ENCODE peak calls at places on chromosomes 1 and 21, in four cellular contexts. One of them, this sample, is unnamed.
A peak's percentile ranks its signal among the peaks of the same experiment; 100 is the strongest.

GRCh38 chr1:205199090-205199930 is 12.2 kb downstream of the DSTYK start:
- DNase-seq in amniotic stem cell: peak; percentile 33
- DNase-seq in fibroblast of lung: no peak
- DNase-seq in GM03348: no peak
- DNase-seq in this sample: no peak

GRCh38 chr1:162908780-162909179 is 47.8 kb upstream of the CCDC190 start:
- DNase-seq in amniotic stem cell: peak; percentile 34
- DNase-seq in fibroblast of lung: peak; percentile 82
- DNase-seq in GM03348: peak; percentile 64
- DNase-seq in this sample: no peak

GRCh38 chr1:117127840-117128239 is 6.3 kb upstream of the TRIM45 start:
- DNase-seq in amniotic stem cell: no peak
- DNase-seq in fibroblast of lung: no peak
- DNase-seq in GM03348: peak; percentile 15
- DNase-seq in this sample: no peak

GRCh38 chr1:183734600-183735036 is 70.3 kb upstream of the RGL1 start:
- DNase-seq in amniotic stem cell: no peak
- DNase-seq in fibroblast of lung: peak; percentile 72
- DNase-seq in GM03348: peak; percentile 40
- DNase-seq in this sample: peak; percentile 9

GRCh38 chr1:45009956-45010854 is 919 bp downstream of the HECTD3 start:
- DNase-seq in amniotic stem cell: no peak
- DNase-seq in fibroblast of lung: no peak
- DNase-seq in GM03348: peak; percentile 54
- DNase-seq in this sample: no peak

GRCh38 chr1:235093013-235093618 is 35.5 kb downstream of the TOMM20 start:
- DNase-seq in amniotic stem cell: no peak
- DNase-seq in fibroblast of lung: peak; percentile 73
- DNase-seq in GM03348: peak; percentile 72
- DNase-seq in this sample: peak; percentile 41

GRCh38 chr1:170407601-170408000 is 124.4 kb upstream of the GORAB start:
- DNase-seq in amniotic stem cell: no peak
- DNase-seq in fibroblast of lung: peak; percentile 66
- DNase-seq in GM03348: no peak
- DNase-seq in this sample: no peak

GRCh38 chr1:32991386-32991785 is 26.8 kb upstream of the RNF19B start:
- DNase-seq in amniotic stem cell: no peak
- DNase-seq in fibroblast of lung: no peak
- DNase-seq in GM03348: no peak
- DNase-seq in this sample: no peak

GRCh38 chr21:31293986-31294385 is 50.1 kb downstream of the TIAM1 start:
- DNase-seq in amniotic stem cell: peak; percentile 50
- DNase-seq in fibroblast of lung: peak; percentile 82
- DNase-seq in GM03348: peak; percentile 89
- DNase-seq in this sample: no peak

GRCh38 chr1:168170552-168171508 is 7.9 kb upstream of the TIPRL start:
- DNase-seq in amniotic stem cell: no peak
- DNase-seq in fibroblast of lung: no peak
- DNase-seq in GM03348: no peak
- DNase-seq in this sample: no peak

GRCh38 chr1:173266845-173267244 is 59.7 kb upstream of the TNFSF4 start:
- DNase-seq in amniotic stem cell: no peak
- DNase-seq in fibroblast of lung: no peak
- DNase-seq in GM03348: peak; percentile 6
- DNase-seq in this sample: no peak

GRCh38 chr1:198543670-198544260 is 3.3 kb upstream of the ATP6V1G3 start:
- DNase-seq in amniotic stem cell: no peak
- DNase-seq in fibroblast of lung: no peak
- DNase-seq in GM03348: no peak
- DNase-seq in this sample: no peak

GRCh38 chr1:54331091-54331772 is 75.0 kb downstream of the SSBP3 start:
- DNase-seq in amniotic stem cell: no peak
- DNase-seq in fibroblast of lung: peak; percentile 44
- DNase-seq in GM03348: peak; percentile 66
- DNase-seq in this sample: no peak

GRCh38 chr1:223771814-223772770 is 59.8 kb downstream of the CAPN2 start:
- DNase-seq in amniotic stem cell: peak; percentile 62
- DNase-seq in fibroblast of lung: peak; percentile 87
- DNase-seq in GM03348: peak; percentile 75
- DNase-seq in this sample: no peak

GRCh38 chr1:227937531-227938145 is 10.1 kb downstream of the WNT9A start:
- DNase-seq in amniotic stem cell: no peak
- DNase-seq in fibroblast of lung: no peak
- DNase-seq in GM03348: no peak
- DNase-seq in this sample: no peak

GRCh38 chr1:43453442-43454269 is at the start of gene HYI:
- DNase-seq in amniotic stem cell: peak; percentile 85
- DNase-seq in fibroblast of lung: peak; percentile 88
- DNase-seq in GM03348: peak; percentile 92
- DNase-seq in this sample: peak; percentile 81

GRCh38 chr1:42137766-42138165 is 15.4 kb upstream of the GUCA2B start:
- DNase-seq in amniotic stem cell: no peak
- DNase-seq in fibroblast of lung: no peak
- DNase-seq in GM03348: no peak
- DNase-seq in this sample: no peak

GRCh38 chr1:208179850-208180416 is 64.3 kb downstream of the PLXNA2 start:
- DNase-seq in amniotic stem cell: no peak
- DNase-seq in fibroblast of lung: no peak
- DNase-seq in GM03348: no peak
- DNase-seq in this sample: no peak

GRCh38 chr1:91226741-91227140 is 177.9 kb downstream of the HFM1 start:
- DNase-seq in amniotic stem cell: no peak
- DNase-seq in fibroblast of lung: no peak
- DNase-seq in GM03348: no peak
- DNase-seq in this sample: no peak

GRCh38 chr1:212291505-212292134 is 6.4 kb downstream of the PPP2R5A start:
- DNase-seq in amniotic stem cell: no peak
- DNase-seq in fibroblast of lung: peak; percentile 71
- DNase-seq in GM03348: peak; percentile 45
- DNase-seq in this sample: peak; percentile 39

GRCh38 chr1:33612877-33613487 is 140.5 kb downstream of the ZSCAN20 start:
- DNase-seq in amniotic stem cell: peak; percentile 48
- DNase-seq in fibroblast of lung: peak; percentile 71
- DNase-seq in GM03348: peak; percentile 85
- DNase-seq in this sample: peak; percentile 12

GRCh38 chr1:8712413-8713229 is 104.8 kb downstream of the RERE start:
- DNase-seq in amniotic stem cell: peak; percentile 61
- DNase-seq in fibroblast of lung: peak; percentile 89
- DNase-seq in GM03348: peak; percentile 62
- DNase-seq in this sample: no peak

GRCh38 chr1:108057536-108057935 is 92.6 kb upstream of the VAV3 start:
- DNase-seq in amniotic stem cell: no peak
- DNase-seq in fibroblast of lung: peak; percentile 12
- DNase-seq in GM03348: no peak
- DNase-seq in this sample: no peak

GRCh38 chr21:45893166-45894106 is 88.1 kb upstream of the COL6A1 start:
- DNase-seq in amniotic stem cell: no peak
- DNase-seq in fibroblast of lung: no peak
- DNase-seq in GM03348: no peak
- DNase-seq in this sample: no peak

GRCh38 chr1:245687129-245687635 is 532.4 kb downstream of the KIF26B start:
- DNase-seq in amniotic stem cell: no peak
- DNase-seq in fibroblast of lung: peak; percentile 25
- DNase-seq in GM03348: no peak
- DNase-seq in this sample: no peak